ENCODE peak calls at places on chromosomes 3 and 15, in seven cellular contexts. One of them, this sample, is unnamed.

GRCh38 chr15:72771329-72771725 is 12.2 kb downstream of the ADPGK start:
- DNase-seq in stimulated activated CD8-positive, alpha-beta memory T cell treated with anti-CD3 and anti-CD28 coated beads, Interleukin-4, amount 100 ng/mL, for 1 hour: no peak
- DNase-seq in NCI-H1417: no peak
- DNase-seq in omental fat pad: no peak
- DNase-seq in brain microvascular endothelial cell: no peak
- DNase-seq in EH: no peak
- DNase-seq in H54: no peak
- DNase-seq in this sample: no peak

GRCh38 chr3:140588558-140588957 is 89.3 kb upstream of the TRIM42 start:
- DNase-seq in stimulated activated CD8-positive, alpha-beta memory T cell treated with anti-CD3 and anti-CD28 coated beads, Interleukin-4, amount 100 ng/mL, for 1 hour: no peak
- DNase-seq in NCI-H1417: no peak
- DNase-seq in omental fat pad: no peak
- DNase-seq in brain microvascular endothelial cell: no peak
- DNase-seq in EH: no peak
- DNase-seq in H54: no peak
- DNase-seq in this sample: no peak

GRCh38 chr3:157532529-157533297 is 29.5 kb upstream of the VEPH1 start:
- DNase-seq in stimulated activated CD8-positive, alpha-beta memory T cell treated with anti-CD3 and anti-CD28 coated beads, Interleukin-4, amount 100 ng/mL, for 1 hour: no peak
- DNase-seq in NCI-H1417: peak; percentile 90
- DNase-seq in omental fat pad: no peak
- DNase-seq in brain microvascular endothelial cell: peak; percentile 71
- DNase-seq in EH: peak; percentile 91
- DNase-seq in H54: no peak
- DNase-seq in this sample: peak; percentile 88

GRCh38 chr3:11776346-11776745 is 70.3 kb downstream of the TAMM41 start:
- DNase-seq in stimulated activated CD8-positive, alpha-beta memory T cell treated with anti-CD3 and anti-CD28 coated beads, Interleukin-4, amount 100 ng/mL, for 1 hour: no peak
- DNase-seq in NCI-H1417: peak; percentile 4
- DNase-seq in omental fat pad: no peak
- DNase-seq in brain microvascular endothelial cell: no peak
- DNase-seq in EH: no peak
- DNase-seq in H54: no peak
- DNase-seq in this sample: no peak

GRCh38 chr15:68619303-68619698 is 40.5 kb downstream of the CORO2B start:
- DNase-seq in stimulated activated CD8-positive, alpha-beta memory T cell treated with anti-CD3 and anti-CD28 coated beads, Interleukin-4, amount 100 ng/mL, for 1 hour: no peak
- DNase-seq in NCI-H1417: peak; percentile 89
- DNase-seq in omental fat pad: no peak
- DNase-seq in brain microvascular endothelial cell: no peak
- DNase-seq in EH: no peak
- DNase-seq in H54: no peak
- DNase-seq in this sample: no peak

GRCh38 chr3:46112296-46112695 is 85.0 kb upstream of the XCR1 start:
- DNase-seq in stimulated activated CD8-positive, alpha-beta memory T cell treated with anti-CD3 and anti-CD28 coated beads, Interleukin-4, amount 100 ng/mL, for 1 hour: no peak
- DNase-seq in NCI-H1417: no peak
- DNase-seq in omental fat pad: no peak
- DNase-seq in brain microvascular endothelial cell: no peak
- DNase-seq in EH: peak; percentile 54
- DNase-seq in H54: no peak
- DNase-seq in this sample: peak; percentile 66

GRCh38 chr15:57640935-57641682 is 49.4 kb downstream of the MYZAP start:
- DNase-seq in stimulated activated CD8-positive, alpha-beta memory T cell treated with anti-CD3 and anti-CD28 coated beads, Interleukin-4, amount 100 ng/mL, for 1 hour: no peak
- DNase-seq in NCI-H1417: peak; percentile 58
- DNase-seq in omental fat pad: no peak
- DNase-seq in brain microvascular endothelial cell: peak; percentile 20
- DNase-seq in EH: peak; percentile 55
- DNase-seq in H54: no peak
- DNase-seq in this sample: peak; percentile 35

GRCh38 chr15:47506543-47507090 is 210.7 kb upstream of the SEMA6D start:
- DNase-seq in stimulated activated CD8-positive, alpha-beta memory T cell treated with anti-CD3 and anti-CD28 coated beads, Interleukin-4, amount 100 ng/mL, for 1 hour: no peak
- DNase-seq in NCI-H1417: no peak
- DNase-seq in omental fat pad: no peak
- DNase-seq in brain microvascular endothelial cell: no peak
- DNase-seq in EH: no peak
- DNase-seq in H54: no peak
- DNase-seq in this sample: no peak

This sample was measured in A172.